ENCODE peak calls at places on chromosomes 1 and 21, in eight cellular contexts. K, H, N, S, G, R, P and I are unnamed samples.

GRCh38 chr1:178749581-178750166 is 24.6 kb downstream of the RALGPS2 start:
- DNase-seq in S (no peak), R (no peak), N (no peak), G (no peak), K (no peak), P (no peak), H (no peak), I (no peak)

GRCh38 chr1:65105596-65105995 is 42.4 kb upstream of the AK4 start:
- DNase-seq in R (no peak), P (no peak), G (no peak), K (no peak), H (no peak), N (no peak), S (no peak), I (no peak)

GRCh38 chr1:218499021-218499691 is 154.0 kb downstream of the TGFB2 start:
- DNase-seq in S (no peak), G (no peak), H (no peak), P (no peak), R (no peak), K (peak), N (no peak), I (no peak)

GRCh38 chr1:67304023-67304422 is 3.6 kb upstream of the IL12RB2 start:
- DNase-seq in S (no peak), H (no peak), N (no peak), P (no peak), G (no peak), K (no peak), R (no peak), I (no peak)

GRCh38 chr21:39633770-39634181 is 21.0 kb downstream of the B3GALT5 start:
- DNase-seq in R (no peak), S (no peak), P (no peak), N (no peak), K (no peak), G (no peak), H (peak), I (no peak)

GRCh38 chr1:210001751-210002150 is 63.7 kb downstream of the SYT14 start:
- DNase-seq in R (no peak), G (no peak), N (no peak), S (no peak), H (no peak), K (peak), P (no peak), I (no peak)

GRCh38 chr1:199907361-199907760 is 120.1 kb upstream of the NR5A2 start:
- DNase-seq in H (no peak), P (no peak), N (no peak), G (no peak), S (no peak), K (no peak), R (no peak), I (no peak)

GRCh38 chr21:34807881-34808568 is 139.2 kb downstream of the CLIC6 start:
- DNase-seq in K (peak), S (peak), G (no peak), P (no peak), R (no peak), N (no peak), H (peak), I (no peak)

GRCh38 chr1:239184581-239185244 is 201.7 kb upstream of the CHRM3 start:
- DNase-seq in P (no peak), N (no peak), R (no peak), H (no peak), G (no peak), S (no peak), K (no peak), I (no peak)

GRCh38 chr1:11930571-11931445 is 3.7 kb upstream of the PLOD1 start:
- DNase-seq in S (no peak), K (peak), N (no peak), P (peak), R (no peak), G (no peak), H (no peak), I (no peak)

GRCh38 chr1:100443739-100444571 is 91.6 kb downstream of the CDC14A start:
- DNase-seq in S (peak), N (no peak), H (no peak), K (peak), G (no peak), P (no peak), R (no peak), I (no peak)

GRCh38 chr1:186763107-186763506 is 65.6 kb upstream of the PLA2G4A start:
- DNase-seq in N (no peak), R (no peak), H (no peak), P (no peak), G (no peak), K (peak), S (no peak), I (no peak)

GRCh38 chr1:29481031-29481430 is 244.7 kb downstream of the PTPRU start:
- DNase-seq in R (no peak), N (no peak), G (no peak), K (no peak), P (no peak), S (peak), H (no peak), I (no peak)

GRCh38 chr1:15180189-15180588 is 26.6 kb downstream of the TMEM51 start:
- DNase-seq in H (no peak), S (peak), P (no peak), K (no peak), G (no peak), N (no peak), R (no peak), I (no peak)

GRCh38 chr1:1222575-1223225 is 8.7 kb upstream of the TNFRSF4 start:
- DNase-seq in G (no peak), P (no peak), N (no peak), S (no peak), H (no peak), K (no peak), R (no peak), I (no peak)

GRCh38 chr1:173505401-173505800 is 28.3 kb downstream of the PRDX6 start:
- DNase-seq in H (no peak), G (no peak), S (no peak), K (no peak), P (no peak), R (no peak), N (no peak), I (no peak)

GRCh38 chr1:20486457-20487235 is 636 bp upstream of the CAMK2N1 start:
- DNase-seq in G (peak), N (peak), H (no peak), R (peak), S (peak), P (peak), K (peak), I (peak)

GRCh38 chr1:35558374-35559316 is 1.0 kb downstream of the NCDN start:
- DNase-seq in H (no peak), R (no peak), K (no peak), S (no peak), G (no peak), N (peak), P (no peak), I (no peak)

GRCh38 chr1:207313131-207313530 is 8.3 kb upstream of the CD55 start:
- DNase-seq in P (no peak), G (no peak), K (no peak), N (no peak), S (no peak), R (no peak), H (no peak), I (no peak)

GRCh38 chr21:44572959-44573583 is 458 bp upstream of the KRTAP10-4 start:
- DNase-seq in N (peak), H (no peak), R (no peak), P (peak), S (no peak), G (no peak), K (no peak), I (no peak)

GRCh38 chr1:213138391-213138790 is 87.3 kb downstream of the RPS6KC1 start:
- DNase-seq in R (no peak), S (no peak), N (no peak), K (no peak), H (no peak), P (peak), G (no peak), I (no peak)

GRCh38 chr1:241823925-241824324 is 24.1 kb upstream of the EXO1 start:
- DNase-seq in S (no peak), N (no peak), G (no peak), H (peak), R (no peak), P (no peak), K (no peak), I (no peak)

GRCh38 chr1:241827308-241827707 is 20.7 kb upstream of the EXO1 start:
- DNase-seq in P (no peak), R (no peak), K (no peak), G (no peak), H (no peak), N (no peak), S (no peak), I (no peak)

GRCh38 chr1:241825581-241825980 is 22.4 kb upstream of the EXO1 start:
- DNase-seq in P (no peak), S (no peak), H (no peak), R (no peak), K (no peak), N (no peak), G (no peak), I (no peak)

GRCh38 chr1:241822846-241823245 is 25.2 kb upstream of the EXO1 start:
- DNase-seq in K (no peak), N (no peak), H (no peak), G (no peak), R (no peak), P (no peak), S (no peak), I (no peak)

GRCh38 chr1:241828576-241828975 is 19.4 kb upstream of the EXO1 start:
- DNase-seq in H (no peak), S (no peak), N (no peak), K (no peak), R (no peak), G (no peak), P (no peak), I (no peak)
- TF ChIP-seq POLR2AphosphoS5 in H (no peak), S (no peak), N (no peak), K (no peak), R (no peak), G (no peak), P (no peak), I (no peak)

GRCh38 chr1:27574871-27575831 is 28.8 kb downstream of the AHDC1 start:
- DNase-seq in P (no peak), G (peak), S (peak), K (peak), H (no peak), R (peak), N (no peak), I (peak)

GRCh38 chr1:27572019-27572678 is 31.8 kb downstream of the AHDC1 start:
- DNase-seq in K (no peak), N (no peak), H (no peak), G (no peak), R (no peak), P (no peak), S (peak), I (no peak)

GRCh38 chr1:27572679-27573426 is 31.1 kb downstream of the AHDC1 start:
- DNase-seq in S (peak), R (no peak), G (peak), H (no peak), P (no peak), N (no peak), K (no peak), I (no peak)

GRCh38 chr1:27575861-27576331 is 28.0 kb downstream of the AHDC1 start:
- DNase-seq in G (peak), N (no peak), H (no peak), P (peak), S (peak), R (no peak), K (peak), I (peak)

GRCh38 chr1:27574001-27574781 is 29.8 kb downstream of the AHDC1 start:
- DNase-seq in G (no peak), S (no peak), N (no peak), H (no peak), K (no peak), R (no peak), P (peak), I (no peak)
- H3K27ac ChIP-seq in G (peak), S (peak), N (peak), H (no peak), K (no peak), R (peak), P (peak), I (peak)

GRCh38 chr1:164613176-164613575 is 54.2 kb downstream of the PBX1 start:
- DNase-seq in S (no peak), H (peak), K (no peak), P (peak), R (no peak), G (no peak), N (no peak), I (peak)
- TF ChIP-seq POLR2AphosphoS5 in S (no peak), H (no peak), K (no peak), P (no peak), R (peak), G (no peak), N (no peak), I (peak)

GRCh38 chr1:233675893-233676292 is 62.0 kb downstream of the KCNK1 start:
- DNase-seq in S (no peak), H (no peak), G (no peak), N (no peak), R (no peak), P (no peak), K (no peak), I (no peak)

GRCh38 chr1:233680000-233680399 is 66.1 kb downstream of the KCNK1 start:
- DNase-seq in H (no peak), R (no peak), N (no peak), P (no peak), K (no peak), S (no peak), G (no peak), I (no peak)

GRCh38 chr1:233679598-233679997 is 65.7 kb downstream of the KCNK1 start:
- DNase-seq in N (no peak), K (no peak), R (no peak), S (no peak), H (no peak), P (no peak), G (no peak), I (no peak)

GRCh38 chr1:233679030-233679429 is 65.1 kb downstream of the KCNK1 start:
- DNase-seq in P (no peak), G (no peak), R (no peak), S (no peak), H (no peak), K (no peak), N (no peak), I (no peak)

GRCh38 chr1:233677690-233678354 is 63.9 kb downstream of the KCNK1 start:
- DNase-seq in H (no peak), K (no peak), R (no peak), N (no peak), S (no peak), G (no peak), P (no peak), I (no peak)
- H3K27ac ChIP-seq in H (no peak), K (no peak), R (no peak), N (no peak), S (no peak), G (no peak), P (no peak), I (no peak)

GRCh38 chr1:24022611-24023359 is 42.7 kb upstream of the SRSF10 start:
- DNase-seq in N (no peak), K (no peak), R (no peak), P (peak), S (no peak), G (no peak), H (no peak), I (no peak)

GRCh38 chr1:24027838-24028468 is 47.8 kb upstream of the SRSF10 start:
- DNase-seq in S (no peak), K (peak), G (no peak), H (no peak), P (peak), N (no peak), R (no peak), I (no peak)
- TF ChIP-seq POLR2AphosphoS5 in S (no peak), K (no peak), G (no peak), H (no peak), P (no peak), N (no peak), R (no peak), I (peak)

GRCh38 chr1:90236493-90236892 is 241.6 kb downstream of the ZNF326 start:
- DNase-seq in N (no peak), S (no peak), H (no peak), P (no peak), G (no peak), K (no peak), R (no peak), I (no peak)
- H3K27ac ChIP-seq in N (no peak), S (no peak), H (no peak), P (no peak), G (no peak), K (no peak), R (no peak), I (no peak)